ENCODE peak calls at places on chromosomes 11 and 22, in five cellular contexts. D is SK-N-SH, U is neural progenitor cell, R is hepatocyte, Z is HCT116. O is an unnamed sample.

GRCh38 chr11:44368886-44369285 is 58.9 kb upstream of the ALX4 start:
- DNase-seq in D (no peak), U (no peak), R (no peak), Z (no peak), O (no peak)

GRCh38 chr22:27537481-27537891 is 264.1 kb downstream of the MN1 start:
- DNase-seq in D (no peak), U (no peak), R (no peak), Z (no peak), O (no peak)

GRCh38 chr11:125236072-125236825 is 71.7 kb downstream of the PKNOX2 start:
- DNase-seq in D (no peak), U (no peak), R (no peak), Z (no peak), O (no peak)

GRCh38 chr11:123083623-123084029 is 21.7 kb upstream of the HSPA8 start:
- DNase-seq in D (peak), U (no peak), R (peak), Z (peak), O (no peak)

GRCh38 chr22:26259510-26259909 is 90.2 kb downstream of the SEZ6L start:
- DNase-seq in D (no peak), U (peak), R (peak), Z (peak), O (peak)

GRCh38 chr22:45240810-45241631 is at the start of gene KIAA0930:
- DNase-seq in D (peak), U (peak), R (peak), Z (peak), O (peak)

GRCh38 chr11:60786811-60787567 is 1.9 kb downstream of the MS4A10 start:
- DNase-seq in D (no peak), U (no peak), R (peak), Z (no peak), O (no peak)

GRCh38 chr22:47205562-47205961 is 443.1 kb downstream of the TBC1D22A start:
- DNase-seq in D (no peak), U (no peak), R (no peak), Z (no peak), O (no peak)

GRCh38 chr11:82994615-82995014 is 77.1 kb downstream of the RAB30 start:
- DNase-seq in D (no peak), U (no peak), R (no peak), Z (no peak), O (no peak)

GRCh38 chr11:534197-534591 is 1.2 kb downstream of the HRAS start:
- DNase-seq in D (no peak), U (no peak), R (peak), Z (no peak), O (no peak)

GRCh38 chr11:2587132-2587930 is 112.5 kb downstream of the KCNQ1OT1 start:
- DNase-seq in D (peak), U (no peak), R (peak), Z (no peak), O (no peak)

GRCh38 chr22:37752189-37753061 is 55.3 kb upstream of the GCAT start:
- DNase-seq in D (peak), U (peak), R (peak), Z (peak), O (no peak)

GRCh38 chr11:60699282-60699681 is at the start of gene MS4A8:
- DNase-seq in D (no peak), U (no peak), R (no peak), Z (no peak), O (no peak)

GRCh38 chr22:41661713-41662112 is 27.0 kb downstream of the SNU13 start:
- DNase-seq in D (no peak), U (no peak), R (no peak), Z (no peak), O (no peak)

GRCh38 chr11:71483689-71484088 is 30.7 kb downstream of the NADSYN1 start:
- DNase-seq in D (no peak), U (no peak), R (no peak), Z (no peak), O (no peak)

DNA sequence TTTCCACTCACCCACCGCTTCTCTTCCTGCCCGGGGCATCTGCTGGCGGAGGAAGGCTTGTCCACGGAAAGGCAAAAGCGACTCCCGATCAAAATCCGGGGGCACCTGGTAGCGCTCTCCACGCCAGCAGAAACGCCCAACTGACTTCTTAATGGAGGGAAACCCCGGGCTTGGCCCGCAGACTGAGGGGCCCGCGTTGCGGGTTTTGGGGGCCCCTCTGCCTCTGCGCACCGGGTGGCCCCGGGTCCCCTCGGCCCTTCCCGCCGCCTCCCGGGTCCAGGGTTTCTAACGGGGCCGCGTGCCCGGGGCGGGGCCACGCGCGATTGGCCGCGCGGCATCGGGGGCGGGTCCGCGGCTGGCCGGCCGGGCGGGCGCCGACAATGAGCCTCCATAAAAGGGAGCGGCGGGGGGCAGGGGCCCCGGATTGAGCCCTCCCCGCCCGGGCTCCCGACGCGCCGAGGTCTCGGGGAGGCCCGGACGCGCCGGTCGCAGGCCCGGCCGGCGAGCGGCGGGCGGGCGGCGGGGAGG is at the start of gene SPINDOC:
- DNase-seq in D (peak), U (peak), R (peak), Z (no peak), O (peak)
- TF ChIP-seq EZH2phosphoT487 in D (no peak), U (no peak), R (no peak), Z (no peak), O (no peak)

GRCh38 chr22:31230871-31231621 is 18.9 kb downstream of the LIMK2 start:
- DNase-seq in D (peak), U (peak), R (peak), Z (no peak), O (peak)
- TF ChIP-seq CTCF in D (peak), U (peak), R (peak), Z (peak), O (peak)

DNA sequence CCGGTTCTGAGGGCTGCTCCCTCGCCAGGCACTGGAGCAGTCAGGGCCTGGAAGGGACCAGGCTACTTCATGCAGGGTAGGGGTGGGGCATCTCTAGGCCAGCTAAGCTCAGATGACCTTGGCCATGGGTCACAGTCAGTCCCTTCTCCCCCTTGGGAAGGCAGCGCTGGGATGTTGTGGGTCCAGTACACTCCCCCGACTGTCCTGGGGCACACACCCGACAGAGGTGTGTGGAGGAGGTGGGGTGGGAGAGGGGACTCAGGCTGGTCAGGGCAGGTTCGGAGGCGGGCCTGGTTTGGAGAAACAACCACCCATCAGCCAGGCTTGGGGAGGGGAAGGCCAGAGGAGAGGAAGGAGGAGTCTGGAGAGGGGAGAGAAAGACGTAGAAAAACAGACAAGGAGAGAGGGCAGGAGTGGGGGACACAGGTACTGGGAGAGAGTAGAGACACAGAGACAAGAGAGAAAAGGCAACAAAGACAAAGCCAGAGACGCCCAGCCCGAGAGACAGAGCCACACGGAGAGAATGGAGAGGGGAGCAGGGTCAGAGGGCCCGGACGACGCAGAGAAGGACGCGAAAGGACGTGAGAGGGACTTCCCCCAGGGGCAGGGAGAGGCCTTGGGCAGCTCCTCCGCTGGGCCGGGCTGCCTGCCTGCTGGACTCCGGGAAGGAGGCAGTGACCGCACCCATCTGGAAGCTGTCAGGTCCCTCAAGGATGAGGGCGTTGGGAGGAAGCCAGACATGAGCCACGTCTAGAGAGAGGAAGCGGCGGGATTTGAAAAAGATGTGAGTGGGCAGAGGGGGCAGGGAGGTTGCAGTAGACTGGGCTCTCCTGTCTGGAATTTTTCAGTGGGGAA is 30.6 kb upstream of the TSKU start:
- DNase-seq in D (peak), U (no peak), R (peak), Z (no peak), O (no peak)
- TF ChIP-seq EZH2phosphoT487 in D (no peak), U (no peak), R (no peak), Z (no peak), O (no peak)

GRCh38 chr22:19717181-19717580 is 2.9 kb downstream of the SEPTIN5 start:
- DNase-seq in D (peak), U (no peak), R (no peak), Z (no peak), O (no peak)

GRCh38 chr22:19717691-19718254 is 3.5 kb downstream of the SEPTIN5 start:
- DNase-seq in D (peak), U (peak), R (peak), Z (no peak), O (peak)

GRCh38 chr22:19719488-19720021 is 3.8 kb upstream of the GP1BB start:
- DNase-seq in D (no peak), U (no peak), R (no peak), Z (no peak), O (no peak)

GRCh38 chr22:19719055-19719482 is 4.3 kb upstream of the GP1BB start:
- DNase-seq in D (no peak), U (no peak), R (no peak), Z (no peak), O (no peak)

DNA sequence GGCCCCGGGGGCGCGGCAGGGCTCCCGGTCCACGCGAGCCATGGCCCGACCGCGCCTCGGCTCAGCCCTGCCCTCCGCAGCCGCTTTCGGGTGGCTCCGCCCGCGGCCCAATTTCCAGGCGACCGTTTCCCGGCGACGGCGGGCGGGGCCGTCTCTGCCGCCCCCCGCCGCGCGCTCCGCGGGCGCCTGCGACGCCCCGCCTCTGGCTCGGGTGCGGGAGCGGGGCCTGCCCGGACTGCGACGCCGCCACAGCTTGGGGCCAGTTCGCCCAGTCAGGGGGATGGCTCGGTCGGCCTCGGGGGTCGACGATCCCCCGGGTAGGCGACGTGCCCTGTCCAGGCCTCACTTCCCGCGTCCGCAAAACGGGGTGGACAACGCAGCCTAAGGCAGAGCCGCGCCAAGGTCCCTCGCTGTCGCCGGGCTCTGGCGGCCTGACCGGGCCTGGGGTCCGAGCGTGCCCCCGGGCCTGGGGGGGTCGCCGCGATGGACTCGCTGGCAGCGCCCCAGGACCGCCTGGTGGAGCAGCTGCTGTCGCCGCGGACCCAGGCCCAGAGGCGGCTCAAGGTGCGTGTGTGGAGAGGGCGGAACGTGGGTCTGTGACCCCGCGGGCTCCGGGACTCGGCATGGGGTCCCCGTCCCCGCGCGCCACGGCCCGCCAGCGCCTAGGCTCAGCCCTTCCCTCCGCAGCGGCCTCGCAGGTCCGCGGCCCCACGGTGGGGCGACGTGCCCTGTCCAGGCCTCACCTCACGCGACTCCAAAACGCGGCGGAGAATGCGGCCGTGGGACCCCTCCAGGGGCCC is 4.2 kb downstream of the SEPTIN5 start:
- DNase-seq in D (no peak), U (no peak), R (no peak), Z (no peak), O (no peak)
- TF ChIP-seq CTCF in D (no peak), U (no peak), R (no peak), Z (no peak), O (no peak)